ENCODE peak calls at places on chromosomes 11 and 22, in seven cellular contexts. Q, H, M, N, C, X and W are unnamed samples.

GRCh38 chr11:17719940-17720795 is 797 bp downstream of the MYOD1 start:
- DNase-seq in Q (no peak), H (peak; percentile 14), M (no peak), N (no peak), C (no peak), X (no peak), W (no peak)

GRCh38 chr11:57974132-57974531 is 49.5 kb upstream of the OR9Q1 start:
- DNase-seq in Q (no peak), H (no peak), M (no peak), N (no peak), C (no peak), X (no peak), W (no peak)

GRCh38 chr11:130671801-130672700 is 223.6 kb downstream of the ADAMTS15 start:
- DNase-seq in Q (peak; percentile 76), H (peak; percentile 95), M (peak; percentile 54), N (no peak), C (peak; percentile 89), X (no peak), W (no peak)

GRCh38 chr11:11552688-11553087 is 69.1 kb downstream of the GALNT18 start:
- DNase-seq in Q (peak; percentile 70), H (no peak), M (no peak), N (no peak), C (no peak), X (no peak), W (no peak)

GRCh38 chr11:125201525-125202121 is 37.1 kb downstream of the PKNOX2 start:
- DNase-seq in Q (peak; percentile 23), H (no peak), M (peak; percentile 29), N (no peak), C (no peak), X (no peak), W (no peak)

GRCh38 chr11:121443688-121444275 is 8.3 kb upstream of the SORL1 start:
- DNase-seq in Q (no peak), H (no peak), M (no peak), N (no peak), C (no peak), X (no peak), W (no peak)

GRCh38 chr11:2644844-2645778 is 54.7 kb downstream of the KCNQ1OT1 start:
- DNase-seq in Q (no peak), H (no peak), M (no peak), N (no peak), C (no peak), X (no peak), W (no peak)

GRCh38 chr11:123690490-123690889 is 36.1 kb upstream of the SCN3B start:
- DNase-seq in Q (no peak), H (peak; percentile 41), M (no peak), N (no peak), C (no peak), X (no peak), W (no peak)

GRCh38 chr11:73350908-73351636 is 25.1 kb upstream of the RELT start:
- DNase-seq in Q (peak; percentile 51), H (peak; percentile 72), M (no peak), N (peak; percentile 63), C (peak; percentile 52), X (peak; percentile 78), W (peak; percentile 78)

GRCh38 chr11:15157181-15157580 is 42.5 kb downstream of the INSC start:
- DNase-seq in Q (no peak), H (peak; percentile 92), M (no peak), N (no peak), C (peak; percentile 53), X (no peak), W (no peak)

GRCh38 chr22:24894998-24895397 is 51.5 kb downstream of the LHFPL7 start:
- DNase-seq in Q (peak; percentile 87), H (peak; percentile 8), M (peak; percentile 67), N (no peak), C (peak; percentile 7), X (peak; percentile 91), W (no peak)

GRCh38 chr22:44574057-44574456 is 76.0 kb upstream of the RTL6 start:
- DNase-seq in Q (peak; percentile 43), H (peak; percentile 78), M (peak; percentile 38), N (no peak), C (peak; percentile 79), X (no peak), W (no peak)